ENCODE peak calls at places on chromosomes 12 and 14, in six cellular contexts. J is endothelial cell of umbilical vein, L is esophagus muscularis mucosa, F is HCT116, Z is NB4, R is A549. U is an unnamed sample.

GRCh38 chr12:131883521-131883900 is 10.9 kb upstream of the ULK1 start:
- DNase-seq in J (no peak), L (no peak), F (no peak), Z (no peak), R (no peak), U (no peak)

GRCh38 chr12:64739778-64740177 is 19.4 kb downstream of the GNS start:
- DNase-seq in J (no peak), L (no peak), F (no peak), Z (peak; percentile 76), R (peak; percentile 33), U (no peak)

GRCh38 chr14:81991998-81992397 is 458.3 kb upstream of the SEL1L start:
- DNase-seq in J (no peak), L (no peak), F (no peak), Z (no peak), R (no peak), U (no peak)

GRCh38 chr12:127107744-127108143 is 1159.2 kb upstream of the TMEM132C start:
- DNase-seq in J (no peak), L (no peak), F (no peak), Z (no peak), R (no peak), U (no peak)

GRCh38 chr14:102878970-102879460 is 43.4 kb upstream of the AMN start:
- DNase-seq in J (no peak), L (no peak), F (no peak), Z (no peak), R (peak; percentile 12), U (no peak)

GRCh38 chr12:88579572-88579940 is 715 bp downstream of the KITLG start:
- DNase-seq in J (no peak), L (no peak), F (no peak), Z (no peak), R (peak; percentile 29), U (peak; percentile 25)

GRCh38 chr12:113000433-113000832 is 22.1 kb downstream of the OAS2 start:
- DNase-seq in J (no peak), L (no peak), F (no peak), Z (no peak), R (no peak), U (no peak)

GRCh38 chr12:62711626-62712305 is 223.2 kb downstream of the PPM1H start:
- DNase-seq in J (no peak), L (no peak), F (no peak), Z (no peak), R (no peak), U (no peak)

GRCh38 chr12:32901553-32901952 is 5.0 kb upstream of the PKP2 start:
- DNase-seq in J (no peak), L (no peak), F (no peak), Z (no peak), R (no peak), U (no peak)

GRCh38 chr12:2288875-2289274 is 236.1 kb downstream of the CACNA1C start:
- DNase-seq in J (no peak), L (no peak), F (no peak), Z (no peak), R (no peak), U (no peak)

GRCh38 chr12:77941396-77941795 is 110.7 kb downstream of the NAV3 start:
- DNase-seq in J (peak; percentile 30), L (no peak), F (no peak), Z (no peak), R (no peak), U (no peak)

GRCh38 chr12:42786400-42786799 is 196.9 kb upstream of the PRICKLE1 start:
- DNase-seq in J (no peak), L (no peak), F (no peak), Z (no peak), R (no peak), U (no peak)

GRCh38 chr12:62722971-62723680 is 211.8 kb downstream of the PPM1H start:
- DNase-seq in J (no peak), L (no peak), F (no peak), Z (no peak), R (no peak), U (no peak)

GRCh38 chr12:87428701-87429277 is 600.4 kb downstream of the C12orf50 start:
- DNase-seq in J (peak; percentile 3), L (no peak), F (no peak), Z (no peak), R (no peak), U (no peak)

GRCh38 chr12:69415471-69416275 is 54.5 kb upstream of the FRS2 start:
- DNase-seq in J (peak; percentile 70), L (no peak), F (peak; percentile 13), Z (peak; percentile 57), R (peak; percentile 69), U (peak; percentile 51)

GRCh38 chr12:50192908-50193307 is 25.7 kb upstream of the CERS5 start:
- DNase-seq in J (peak; percentile 78), L (no peak), F (no peak), Z (no peak), R (no peak), U (no peak)

GRCh38 chr12:129201029-129201428 is 347.8 kb downstream of the GLT1D1 start:
- DNase-seq in J (no peak), L (no peak), F (no peak), Z (no peak), R (no peak), U (no peak)

GRCh38 chr12:25427328-25428249 is 125.5 kb downstream of the LMNTD1 start:
- DNase-seq in J (no peak), L (no peak), F (no peak), Z (no peak), R (no peak), U (no peak)

GRCh38 chr12:88247241-88247643 is 105.1 kb downstream of the TMTC3 start:
- DNase-seq in J (peak; percentile 46), L (no peak), F (peak; percentile 21), Z (no peak), R (peak; percentile 77), U (no peak)

GRCh38 chr14:103692871-103693270 is 22.4 kb downstream of the XRCC3 start:
- DNase-seq in J (no peak), L (no peak), F (no peak), Z (no peak), R (no peak), U (peak; percentile 4)

GRCh38 chr14:97995038-97995437 is 1197.9 kb downstream of the VRK1 start:
- DNase-seq in J (no peak), L (no peak), F (no peak), Z (no peak), R (no peak), U (no peak)

GRCh38 chr12:80567391-80567790 is 123.4 kb downstream of the PTPRQ start:
- DNase-seq in J (no peak), L (no peak), F (no peak), Z (no peak), R (no peak), U (no peak)

GRCh38 chr12:28795306-28795705 is 353.8 kb upstream of the FAR2 start:
- DNase-seq in J (no peak), L (no peak), F (no peak), Z (no peak), R (peak; percentile 55), U (no peak)

GRCh38 chr12:109589691-109590245 is 16.2 kb downstream of the MVK start:
- DNase-seq in J (no peak), L (no peak), F (no peak), Z (no peak), R (no peak), U (no peak)

GRCh38 chr12:3677609-3678008 is 75.3 kb downstream of the CRACR2A start:
- DNase-seq in J (no peak), L (no peak), F (no peak), Z (no peak), R (no peak), U (no peak)

GRCh38 chr12:3672113-3672509 is 80.8 kb downstream of the CRACR2A start:
- DNase-seq in J (no peak), L (no peak), F (no peak), Z (no peak), R (no peak), U (no peak)

GRCh38 chr12:3670083-3670620 is 82.8 kb downstream of the CRACR2A start:
- DNase-seq in J (no peak), L (no peak), F (no peak), Z (no peak), R (no peak), U (no peak)

GRCh38 chr12:3671330-3672112 is 81.4 kb downstream of the CRACR2A start:
- DNase-seq in J (no peak), L (no peak), F (no peak), Z (no peak), R (no peak), U (no peak)

GRCh38 chr12:3673960-3674708 is 78.8 kb downstream of the CRACR2A start:
- DNase-seq in J (no peak), L (no peak), F (no peak), Z (no peak), R (no peak), U (no peak)
- TF ChIP-seq POLR2A in J (no peak), L (no peak), F (no peak), Z (no peak), R (no peak), U (no peak)

DNA sequence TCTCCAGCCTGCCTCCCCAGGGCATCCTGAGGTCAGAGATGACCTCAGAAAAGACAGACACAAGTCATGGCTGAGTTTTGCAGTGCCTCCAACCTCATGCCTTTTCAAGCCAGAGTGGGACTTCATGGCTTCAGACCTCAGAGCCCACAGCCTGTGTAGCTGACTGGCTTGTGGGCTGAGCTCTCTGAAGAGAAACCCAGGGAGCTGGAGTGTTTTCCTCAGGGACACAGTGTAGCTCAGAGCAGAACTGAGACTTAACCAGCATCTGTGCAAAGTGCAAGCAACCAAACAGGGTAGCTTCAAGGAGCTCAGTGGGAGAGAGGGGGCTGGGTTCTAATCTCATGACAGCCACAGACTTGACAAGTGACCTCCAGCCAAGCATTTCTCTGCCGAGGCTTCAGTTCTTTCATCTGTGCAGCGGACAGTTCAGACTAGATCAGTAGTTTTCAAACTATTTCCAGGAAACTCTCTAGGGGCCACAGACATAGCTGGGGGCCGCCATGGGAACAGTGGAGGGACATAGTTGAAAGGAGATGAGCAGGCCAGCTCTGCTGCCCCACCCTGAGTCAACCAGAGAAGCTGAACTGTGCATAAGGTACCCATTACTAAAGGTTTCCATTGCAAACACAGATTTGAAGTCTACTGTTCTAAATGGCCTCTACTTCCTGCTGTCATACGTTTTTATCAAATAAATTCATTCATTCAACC is 80.0 kb downstream of the LGMN start:
- DNase-seq in J (no peak), L (no peak), F (no peak), Z (no peak), R (no peak), U (no peak)
- TF ChIP-seq POLR2A in J (no peak), L (no peak), F (no peak), Z (no peak), R (no peak), U (no peak)

GRCh38 chr12:46371718-46372130 is 849 bp downstream of the SLC38A2 start:
- DNase-seq in J (no peak), L (peak; percentile 95), F (no peak), Z (peak; percentile 83), R (peak; percentile 82), U (peak; percentile 52)
- TF ChIP-seq POLR2A in J (peak; percentile 46), L (no peak), F (no peak), Z (no peak), R (peak; percentile 13), U (no peak)

GRCh38 chr14:101591121-101591520 is 29.8 kb downstream of the DIO3 start:
- DNase-seq in J (no peak), L (no peak), F (no peak), Z (no peak), R (no peak), U (no peak)

GRCh38 chr14:101589486-101590015 is 28.3 kb downstream of the DIO3 start:
- DNase-seq in J (no peak), L (no peak), F (no peak), Z (no peak), R (no peak), U (no peak)

GRCh38 chr14:101588990-101589389 is 27.7 kb downstream of the DIO3 start:
- DNase-seq in J (peak; percentile 5), L (no peak), F (no peak), Z (no peak), R (no peak), U (no peak)

GRCh38 chr14:101590616-101591015 is 29.3 kb downstream of the DIO3 start:
- DNase-seq in J (no peak), L (no peak), F (no peak), Z (no peak), R (no peak), U (no peak)

GRCh38 chr14:101590062-101590461 is 28.8 kb downstream of the DIO3 start:
- DNase-seq in J (no peak), L (no peak), F (no peak), Z (no peak), R (no peak), U (no peak)
- TF ChIP-seq POLR2A in J (no peak), L (no peak), F (no peak), Z (no peak), R (no peak), U (no peak)